ENCODE peak calls at places on chromosomes 4 and X, in eight cellular contexts. One of them, this sample, is unnamed.

GRCh38 chr4:153472122-153473037 is 6.2 kb downstream of the TMEM131L start:
- DNase-seq in esophagus squamous epithelium: no peak
- DNase-seq in AG04450: no peak
- DNase-seq in cardiac muscle cell: no peak
- DNase-seq in lower leg skin: no peak
- DNase-seq in CD8-positive, alpha-beta T cell: no peak
- DNase-seq in fibroblast of the aortic adventitia: no peak
- DNase-seq in uterus: no peak
- DNase-seq in this sample: no peak

GRCh38 chrX:150577174-150577573 is 8.8 kb downstream of the MTM1 start:
- DNase-seq in esophagus squamous epithelium: no peak
- DNase-seq in AG04450: no peak
- DNase-seq in cardiac muscle cell: no peak
- DNase-seq in lower leg skin: no peak
- DNase-seq in CD8-positive, alpha-beta T cell: no peak
- DNase-seq in fibroblast of the aortic adventitia: no peak
- DNase-seq in uterus: no peak
- DNase-seq in this sample: no peak

GRCh38 chr4:142959156-142959555 is 113.1 kb upstream of the INPP4B start:
- DNase-seq in esophagus squamous epithelium: no peak
- DNase-seq in AG04450: no peak
- DNase-seq in cardiac muscle cell: no peak
- DNase-seq in lower leg skin: no peak
- DNase-seq in CD8-positive, alpha-beta T cell: no peak
- DNase-seq in fibroblast of the aortic adventitia: no peak
- DNase-seq in uterus: no peak
- DNase-seq in this sample: peak

GRCh38 chr4:38939150-38939549 is 71.5 kb downstream of the FAM114A1 start:
- DNase-seq in esophagus squamous epithelium: no peak
- DNase-seq in AG04450: no peak
- DNase-seq in cardiac muscle cell: no peak
- DNase-seq in lower leg skin: no peak
- DNase-seq in CD8-positive, alpha-beta T cell: no peak
- DNase-seq in fibroblast of the aortic adventitia: no peak
- DNase-seq in uterus: no peak
- DNase-seq in this sample: no peak

GRCh38 chrX:110992611-110993010 is 103.4 kb upstream of the PAK3 start:
- DNase-seq in esophagus squamous epithelium: no peak
- DNase-seq in AG04450: no peak
- DNase-seq in cardiac muscle cell: peak
- DNase-seq in lower leg skin: no peak
- DNase-seq in CD8-positive, alpha-beta T cell: no peak
- DNase-seq in fibroblast of the aortic adventitia: peak
- DNase-seq in uterus: no peak
- DNase-seq in this sample: peak

GRCh38 chrX:154123241-154124219 is 20.5 kb upstream of the OPN1LW start:
- DNase-seq in esophagus squamous epithelium: no peak
- DNase-seq in AG04450: no peak
- DNase-seq in cardiac muscle cell: no peak
- DNase-seq in lower leg skin: peak
- DNase-seq in CD8-positive, alpha-beta T cell: no peak
- DNase-seq in fibroblast of the aortic adventitia: no peak
- DNase-seq in uterus: no peak
- DNase-seq in this sample: no peak

GRCh38 chrX:130085551-130085986 is 24.7 kb downstream of the ELF4 start:
- DNase-seq in esophagus squamous epithelium: no peak
- DNase-seq in AG04450: no peak
- DNase-seq in cardiac muscle cell: no peak
- DNase-seq in lower leg skin: no peak
- DNase-seq in CD8-positive, alpha-beta T cell: no peak
- DNase-seq in fibroblast of the aortic adventitia: no peak
- DNase-seq in uterus: peak
- DNase-seq in this sample: no peak

GRCh38 chrX:102959471-102959870 is 22.4 kb downstream of the RAB40AL start:
- DNase-seq in esophagus squamous epithelium: no peak
- DNase-seq in AG04450: no peak
- DNase-seq in cardiac muscle cell: no peak
- DNase-seq in lower leg skin: no peak
- DNase-seq in CD8-positive, alpha-beta T cell: no peak
- DNase-seq in fibroblast of the aortic adventitia: peak
- DNase-seq in uterus: no peak
- DNase-seq in this sample: peak

GRCh38 chrX:24241822-24242648 is 71.8 kb downstream of the SUPT20HL2 start:
- DNase-seq in esophagus squamous epithelium: no peak
- DNase-seq in AG04450: no peak
- DNase-seq in cardiac muscle cell: peak
- DNase-seq in lower leg skin: peak
- DNase-seq in CD8-positive, alpha-beta T cell: no peak
- DNase-seq in fibroblast of the aortic adventitia: peak
- DNase-seq in uterus: no peak
- DNase-seq in this sample: peak

GRCh38 chr4:146637853-146638800 is 566 bp upstream of the POU4F2 start:
- DNase-seq in esophagus squamous epithelium: no peak
- DNase-seq in AG04450: no peak
- DNase-seq in cardiac muscle cell: peak
- DNase-seq in lower leg skin: no peak
- DNase-seq in CD8-positive, alpha-beta T cell: no peak
- DNase-seq in fibroblast of the aortic adventitia: no peak
- DNase-seq in uterus: no peak
- DNase-seq in this sample: no peak

GRCh38 chrX:65581661-65582339 is 47.2 kb upstream of the LAS1L start:
- DNase-seq in esophagus squamous epithelium: no peak
- DNase-seq in AG04450: peak
- DNase-seq in cardiac muscle cell: peak
- DNase-seq in lower leg skin: peak
- DNase-seq in CD8-positive, alpha-beta T cell: peak
- DNase-seq in fibroblast of the aortic adventitia: peak
- DNase-seq in uterus: peak
- DNase-seq in this sample: peak

GRCh38 chr4:57147335-57148060 is 37.3 kb upstream of the IGFBP7 start:
- DNase-seq in esophagus squamous epithelium: no peak
- DNase-seq in AG04450: no peak
- DNase-seq in cardiac muscle cell: no peak
- DNase-seq in lower leg skin: no peak
- DNase-seq in CD8-positive, alpha-beta T cell: no peak
- DNase-seq in fibroblast of the aortic adventitia: peak
- DNase-seq in uterus: no peak
- DNase-seq in this sample: peak

GRCh38 chr4:79209822-79210635 is 115.8 kb downstream of the NAA11 start:
- DNase-seq in esophagus squamous epithelium: no peak
- DNase-seq in AG04450: no peak
- DNase-seq in cardiac muscle cell: no peak
- DNase-seq in lower leg skin: no peak
- DNase-seq in CD8-positive, alpha-beta T cell: no peak
- DNase-seq in fibroblast of the aortic adventitia: no peak
- DNase-seq in uterus: peak
- DNase-seq in this sample: no peak

GRCh38 chrX:153907456-153907855 is 3.0 kb downstream of the AVPR2 start:
- DNase-seq in esophagus squamous epithelium: no peak
- DNase-seq in AG04450: no peak
- DNase-seq in cardiac muscle cell: no peak
- DNase-seq in lower leg skin: no peak
- DNase-seq in CD8-positive, alpha-beta T cell: no peak
- DNase-seq in fibroblast of the aortic adventitia: no peak
- DNase-seq in uterus: no peak
- DNase-seq in this sample: no peak

GRCh38 chrX:31258163-31258562 is 186.3 kb upstream of the FTHL17 start:
- DNase-seq in esophagus squamous epithelium: no peak
- DNase-seq in AG04450: no peak
- DNase-seq in cardiac muscle cell: no peak
- DNase-seq in lower leg skin: no peak
- DNase-seq in CD8-positive, alpha-beta T cell: no peak
- DNase-seq in fibroblast of the aortic adventitia: no peak
- DNase-seq in uterus: no peak
- DNase-seq in this sample: no peak

GRCh38 chr4:1053080-1053661 is 41.7 kb downstream of the FGFRL1 start:
- DNase-seq in esophagus squamous epithelium: no peak
- DNase-seq in AG04450: peak
- DNase-seq in cardiac muscle cell: no peak
- DNase-seq in lower leg skin: peak
- DNase-seq in CD8-positive, alpha-beta T cell: no peak
- DNase-seq in fibroblast of the aortic adventitia: peak
- DNase-seq in uterus: no peak
- DNase-seq in this sample: peak

GRCh38 chr4:1056671-1057402 is 45.4 kb downstream of the FGFRL1 start:
- DNase-seq in esophagus squamous epithelium: no peak
- DNase-seq in AG04450: no peak
- DNase-seq in cardiac muscle cell: no peak
- DNase-seq in lower leg skin: peak
- DNase-seq in CD8-positive, alpha-beta T cell: no peak
- DNase-seq in fibroblast of the aortic adventitia: no peak
- DNase-seq in uterus: peak
- DNase-seq in this sample: no peak

GRCh38 chr4:1057403-1057745 is 45.9 kb downstream of the FGFRL1 start:
- DNase-seq in esophagus squamous epithelium: no peak
- DNase-seq in AG04450: no peak
- DNase-seq in cardiac muscle cell: no peak
- DNase-seq in lower leg skin: peak
- DNase-seq in CD8-positive, alpha-beta T cell: no peak
- DNase-seq in fibroblast of the aortic adventitia: no peak
- DNase-seq in uterus: no peak
- DNase-seq in this sample: no peak

GRCh38 chr4:1058198-1058996 is 47.0 kb downstream of the FGFRL1 start:
- DNase-seq in esophagus squamous epithelium: no peak
- DNase-seq in AG04450: no peak
- DNase-seq in cardiac muscle cell: peak
- DNase-seq in lower leg skin: peak
- DNase-seq in CD8-positive, alpha-beta T cell: no peak
- DNase-seq in fibroblast of the aortic adventitia: no peak
- DNase-seq in uterus: peak
- DNase-seq in this sample: no peak

DNA sequence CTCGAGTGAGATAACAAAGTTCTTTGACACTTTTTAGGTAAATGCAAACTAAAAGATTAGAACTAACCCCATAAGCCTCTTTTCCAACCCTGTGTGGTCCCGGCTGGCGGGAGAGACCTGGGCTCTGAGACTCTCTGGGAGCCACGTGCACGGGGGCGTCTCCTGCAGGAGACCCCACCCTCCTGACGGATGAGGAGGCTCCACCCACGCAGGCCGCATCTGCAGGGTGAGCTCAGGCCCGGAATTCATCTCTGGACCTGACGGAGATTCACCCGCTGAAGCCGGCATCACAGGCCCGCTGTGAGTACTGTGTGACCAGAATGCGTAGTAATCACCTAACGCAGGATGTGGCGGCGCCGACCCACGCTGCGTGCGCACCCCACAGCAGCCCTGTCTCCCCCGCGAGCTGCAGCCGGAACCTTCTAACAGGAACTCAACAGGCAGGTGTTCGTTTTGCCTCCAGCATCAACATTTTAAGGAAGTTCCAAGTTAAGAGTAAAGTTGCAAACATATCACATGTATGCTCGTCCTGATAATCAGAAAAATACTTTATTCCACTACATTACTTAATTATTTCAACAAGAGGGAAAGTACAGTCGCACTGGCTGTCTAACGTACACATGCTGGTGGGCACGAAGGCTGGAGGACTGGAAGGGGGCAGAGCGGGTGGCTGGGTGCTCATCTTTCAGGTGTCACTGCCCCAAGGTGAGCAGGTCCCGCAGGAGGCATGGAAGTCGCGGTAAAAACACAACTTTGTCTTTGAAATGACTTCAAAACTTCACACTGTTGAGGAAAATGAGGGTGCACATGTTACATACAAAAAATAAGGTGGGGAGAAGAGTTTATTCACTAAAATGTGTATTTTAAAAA is 44.5 kb downstream of the FGFRL1 start:
- DNase-seq in esophagus squamous epithelium: no peak
- DNase-seq in AG04450: no peak
- DNase-seq in cardiac muscle cell: no peak
- DNase-seq in lower leg skin: peak
- DNase-seq in CD8-positive, alpha-beta T cell: peak
- DNase-seq in fibroblast of the aortic adventitia: peak
- DNase-seq in uterus: peak
- DNase-seq in this sample: peak
- H3K4me3 ChIP-seq in esophagus squamous epithelium: peak
- H3K4me3 ChIP-seq in AG04450: no peak
- H3K4me3 ChIP-seq in cardiac muscle cell: no peak
- H3K4me3 ChIP-seq in lower leg skin: no peak
- H3K4me3 ChIP-seq in CD8-positive, alpha-beta T cell: peak
- H3K4me3 ChIP-seq in fibroblast of the aortic adventitia: no peak
- H3K4me3 ChIP-seq in uterus: no peak
- H3K4me3 ChIP-seq in this sample: no peak

DNA sequence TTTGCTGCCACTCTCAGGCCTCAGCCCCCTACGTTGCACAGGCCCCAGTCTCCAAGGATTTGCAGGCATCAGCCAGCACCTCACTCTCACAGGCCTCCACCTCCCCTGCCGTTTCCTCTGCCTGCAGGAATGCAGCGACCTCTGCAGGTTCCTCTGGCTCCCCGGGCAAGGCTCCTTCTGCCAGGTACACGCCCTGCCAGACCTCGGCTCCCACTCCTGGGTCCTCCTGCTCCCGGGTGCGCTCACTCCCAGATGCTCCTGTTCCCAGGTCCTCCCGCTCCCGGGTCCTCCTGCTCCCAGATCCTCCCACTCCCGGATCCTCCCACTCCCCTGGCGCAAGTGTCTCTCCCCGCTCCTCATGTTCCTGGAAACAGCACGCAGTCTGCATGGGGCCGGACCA is 144.4 kb upstream of the RADX start:
- DNase-seq in esophagus squamous epithelium: no peak
- DNase-seq in AG04450: no peak
- DNase-seq in cardiac muscle cell: no peak
- DNase-seq in lower leg skin: peak
- DNase-seq in CD8-positive, alpha-beta T cell: no peak
- DNase-seq in fibroblast of the aortic adventitia: no peak
- DNase-seq in uterus: no peak
- DNase-seq in this sample: no peak
- TF ChIP-seq CTCF in esophagus squamous epithelium: no peak
- TF ChIP-seq CTCF in AG04450: no peak
- TF ChIP-seq CTCF in cardiac muscle cell: no peak
- TF ChIP-seq CTCF in lower leg skin: no peak
- TF ChIP-seq CTCF in CD8-positive, alpha-beta T cell: no peak
- TF ChIP-seq CTCF in fibroblast of the aortic adventitia: no peak
- TF ChIP-seq CTCF in uterus: no peak
- TF ChIP-seq CTCF in this sample: no peak

GRCh38 chrX:261167-261857 is 19.9 kb upstream of the PLCXD1 start:
- DNase-seq in esophagus squamous epithelium: no peak
- DNase-seq in AG04450: no peak
- DNase-seq in cardiac muscle cell: no peak
- DNase-seq in lower leg skin: peak
- DNase-seq in CD8-positive, alpha-beta T cell: no peak
- DNase-seq in fibroblast of the aortic adventitia: peak
- DNase-seq in uterus: no peak
- DNase-seq in this sample: peak
- H3K4me3 ChIP-seq in esophagus squamous epithelium: no peak
- H3K4me3 ChIP-seq in AG04450: no peak
- H3K4me3 ChIP-seq in cardiac muscle cell: no peak
- H3K4me3 ChIP-seq in lower leg skin: no peak
- H3K4me3 ChIP-seq in CD8-positive, alpha-beta T cell: no peak
- H3K4me3 ChIP-seq in fibroblast of the aortic adventitia: no peak
- H3K4me3 ChIP-seq in uterus: no peak
- H3K4me3 ChIP-seq in this sample: no peak

DNA sequence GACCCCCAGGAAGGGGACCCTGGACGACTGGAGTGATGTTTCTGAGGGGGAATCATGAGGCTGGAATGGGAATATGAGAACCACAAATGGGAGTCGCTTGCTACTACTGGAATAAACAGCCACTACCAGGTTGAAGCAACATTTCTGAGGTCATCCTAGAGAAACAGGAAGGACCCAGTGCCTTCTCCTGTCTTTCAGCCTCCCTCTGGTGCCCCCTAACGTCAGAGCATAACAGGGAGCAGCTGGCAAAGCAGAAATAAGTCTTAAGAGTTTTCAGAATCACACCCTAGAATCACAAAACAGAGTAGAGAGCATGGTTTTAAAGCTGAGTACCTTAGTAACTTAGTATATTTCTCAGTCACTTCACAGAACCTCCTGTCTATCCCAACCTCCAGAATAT is 347.8 kb upstream of the PITX2 start:
- DNase-seq in esophagus squamous epithelium: no peak
- DNase-seq in AG04450: peak
- DNase-seq in cardiac muscle cell: peak
- DNase-seq in lower leg skin: no peak
- DNase-seq in CD8-positive, alpha-beta T cell: no peak
- DNase-seq in fibroblast of the aortic adventitia: peak
- DNase-seq in uterus: no peak
- DNase-seq in this sample: peak
- TF ChIP-seq CTCF in esophagus squamous epithelium: peak
- TF ChIP-seq CTCF in AG04450: peak
- TF ChIP-seq CTCF in cardiac muscle cell: peak
- TF ChIP-seq CTCF in lower leg skin: no peak
- TF ChIP-seq CTCF in CD8-positive, alpha-beta T cell: no peak
- TF ChIP-seq CTCF in fibroblast of the aortic adventitia: peak
- TF ChIP-seq CTCF in uterus: no peak
- TF ChIP-seq CTCF in this sample: peak